ENCODE peak calls at places on chromosomes 3 and 15, in four cellular contexts. R, Z, A and P are unnamed samples.

GRCh38 chr15:72358532-72359180 is 17.2 kb downstream of the HEXA start:
- DNase-seq in R (no peak), Z (no peak), A (peak), P (no peak)

GRCh38 chr15:45714501-45715488 is 80.0 kb downstream of the SQOR start:
- DNase-seq in R (no peak), Z (peak), A (peak), P (peak)

GRCh38 chr3:10004506-10004905 is 17.9 kb upstream of the EMC3 start:
- DNase-seq in R (no peak), Z (no peak), A (no peak), P (no peak)

GRCh38 chr15:39304201-39304841 is 276.6 kb upstream of the THBS1 start:
- DNase-seq in R (no peak), Z (no peak), A (no peak), P (no peak)

GRCh38 chr3:8509961-8510360 is 8.3 kb downstream of the LMCD1 start:
- DNase-seq in R (peak), Z (no peak), A (no peak), P (peak)

GRCh38 chr15:31815411-31816155 is 214.7 kb upstream of the CHRNA7 start:
- DNase-seq in R (no peak), Z (no peak), A (no peak), P (no peak)

GRCh38 chr15:84937144-84937543 is 44.5 kb upstream of the PDE8A start:
- DNase-seq in R (no peak), Z (peak), A (no peak), P (no peak)

GRCh38 chr3:27607370-27607769 is 114.8 kb downstream of the EOMES start:
- DNase-seq in R (no peak), Z (no peak), A (no peak), P (no peak)

GRCh38 chr15:100502651-100503050 is 26.1 kb downstream of the CERS3 start:
- DNase-seq in R (no peak), Z (no peak), A (no peak), P (no peak)

GRCh38 chr3:108343479-108343870 is 47.1 kb downstream of the HHLA2 start:
- DNase-seq in R (no peak), Z (no peak), A (no peak), P (no peak)
- TF ChIP-seq TCF7L2 in R (no peak), Z (no peak), A (no peak), P (no peak)

DNA sequence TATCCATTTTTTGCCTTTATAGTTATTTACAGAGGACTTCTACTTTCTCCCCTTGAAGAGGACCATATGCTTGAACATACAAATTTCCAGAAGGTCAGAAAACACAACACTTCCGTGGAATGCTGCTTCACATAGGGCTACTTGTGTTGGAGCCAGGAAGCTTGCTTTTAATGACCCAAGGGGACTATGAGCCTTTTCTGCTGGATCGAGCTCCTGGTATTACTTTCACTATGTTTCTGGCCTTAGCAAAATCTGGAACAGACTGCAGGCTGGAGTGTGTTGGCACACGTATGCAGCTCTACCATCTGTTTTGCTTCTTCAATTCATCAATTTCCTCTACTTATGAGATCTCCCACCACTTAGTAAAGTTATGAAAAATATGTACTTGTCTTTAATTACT is 69.3 kb upstream of the CBLB start:
- DNase-seq in R (no peak), Z (no peak), A (no peak), P (no peak)
- TF ChIP-seq TCF7L2 in R (no peak), Z (no peak), A (no peak), P (no peak)

GRCh38 chr3:184016820-184017671 is 638 bp downstream of the ABCC5 start:
- DNase-seq in R (no peak), Z (peak), A (peak), P (peak)
- TF ChIP-seq TCF7L2 in R (no peak), Z (no peak), A (no peak), P (no peak)

DNA sequence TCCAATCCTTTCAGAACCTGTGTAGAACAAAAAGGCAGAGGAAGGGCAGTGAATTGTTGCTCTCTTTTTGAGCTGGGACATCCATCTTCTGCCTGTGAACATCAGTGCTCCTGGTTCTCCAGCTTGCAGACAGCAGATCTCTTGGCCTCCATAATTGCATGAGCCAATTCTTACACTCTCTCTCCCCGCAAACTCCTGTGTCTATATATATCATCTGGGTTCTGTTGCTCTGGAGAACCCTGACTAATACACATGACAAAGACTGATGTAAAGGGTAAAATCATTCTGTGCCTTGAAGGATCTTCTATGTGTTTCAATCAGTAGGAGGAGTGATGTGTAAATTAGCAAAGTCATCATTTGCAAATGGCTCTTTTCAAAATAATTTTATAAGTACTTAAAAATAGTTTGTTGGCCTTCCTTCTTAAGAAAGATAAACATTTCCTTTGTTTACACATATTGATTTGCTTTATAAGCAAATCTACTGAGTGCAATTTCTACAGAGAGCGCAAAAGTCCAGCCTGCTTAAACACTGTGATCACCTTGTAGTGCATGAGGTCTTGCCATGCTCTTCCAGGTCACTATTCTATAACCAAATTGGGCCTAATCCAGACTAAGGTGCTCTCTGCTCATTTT is 154.9 kb upstream of the ANKRD28 start:
- DNase-seq in R (no peak), Z (no peak), A (peak), P (no peak)
- TF ChIP-seq TCF7L2 in R (no peak), Z (no peak), A (no peak), P (no peak)

GRCh38 chr3:184377374-184377773 is 633 bp downstream of the THPO start:
- DNase-seq in R (no peak), Z (no peak), A (peak), P (no peak)
- TF ChIP-seq TCF7L2 in R (no peak), Z (no peak), A (no peak), P (no peak)

GRCh38 chr3:60743631-60744164 is 507.6 kb downstream of the FHIT start:
- DNase-seq in R (no peak), Z (no peak), A (peak), P (no peak)
- TF ChIP-seq TCF7L2 in R (no peak), Z (no peak), A (no peak), P (no peak)

GRCh38 chr3:193589616-193590015 is 3.4 kb upstream of the OPA1 start:
- DNase-seq in R (no peak), Z (no peak), A (no peak), P (no peak)
- TF ChIP-seq TCF7L2 in R (no peak), Z (no peak), A (no peak), P (no peak)